ENCODE peak calls at places on chromosomes 12 and 14, in five cellular contexts. One of them, this sample, is unnamed.

GRCh38 chr12:25497021-25497420 is 56.1 kb downstream of the LMNTD1 start:
- DNase-seq in H1: no peak
- DNase-seq in mesendoderm: no peak
- DNase-seq in mesenchymal stem cell: no peak
- DNase-seq in H9: no peak
- DNase-seq in this sample: no peak

GRCh38 chr12:93982847-93983315 is 165.5 kb upstream of the PLXNC1 start:
- DNase-seq in mesenchymal stem cell: peak; percentile 87
- DNase-seq in H1: no peak
- DNase-seq in H9: no peak
- DNase-seq in mesendoderm: peak; percentile 54
- DNase-seq in this sample: no peak

GRCh38 chr12:46214668-46215429 is 54.0 kb downstream of the SLC38A1 start:
- DNase-seq in H9: no peak
- DNase-seq in mesenchymal stem cell: peak; percentile 38
- DNase-seq in H1: no peak
- DNase-seq in mesendoderm: no peak
- DNase-seq in this sample: no peak

GRCh38 chr14:68935761-68936209 is 43.3 kb downstream of the ACTN1 start:
- DNase-seq in H1: no peak
- DNase-seq in mesendoderm: peak; percentile 63
- DNase-seq in H9: no peak
- DNase-seq in mesenchymal stem cell: no peak
- DNase-seq in this sample: no peak

GRCh38 chr14:100826371-100827139 is 637 bp downstream of the MEG3 start:
- DNase-seq in mesenchymal stem cell: no peak
- DNase-seq in mesendoderm: no peak
- DNase-seq in H9: no peak
- DNase-seq in H1: no peak
- DNase-seq in this sample: no peak

GRCh38 chr12:119710374-119710773 is 42.4 kb downstream of the PRKAB1 start:
- DNase-seq in H1: no peak
- DNase-seq in mesenchymal stem cell: no peak
- DNase-seq in H9: no peak
- DNase-seq in mesendoderm: no peak
- DNase-seq in this sample: no peak

GRCh38 chr12:25197608-25198007 is 2.6 kb downstream of the ETFRF1 start:
- DNase-seq in H1: no peak
- DNase-seq in mesenchymal stem cell: no peak
- DNase-seq in mesendoderm: no peak
- DNase-seq in H9: no peak
- DNase-seq in this sample: no peak

GRCh38 chr12:2868986-2869385 is 8.0 kb downstream of the FOXM1 start:
- DNase-seq in H1: no peak
- DNase-seq in mesenchymal stem cell: peak; percentile 56
- DNase-seq in H9: no peak
- DNase-seq in mesendoderm: no peak
- DNase-seq in this sample: no peak

GRCh38 chr14:100623961-100624360 is 36.7 kb upstream of the BEGAIN start:
- DNase-seq in mesenchymal stem cell: no peak
- DNase-seq in H1: no peak
- DNase-seq in H9: no peak
- DNase-seq in mesendoderm: no peak
- DNase-seq in this sample: no peak

GRCh38 chr12:106906715-106907114 is 49.0 kb upstream of the TMEM263 start:
- DNase-seq in mesendoderm: no peak
- DNase-seq in H9: no peak
- DNase-seq in mesenchymal stem cell: no peak
- DNase-seq in H1: no peak
- DNase-seq in this sample: no peak

GRCh38 chr12:103779410-103780092 is 61.5 kb downstream of the NT5DC3 start:
- DNase-seq in mesenchymal stem cell: peak; percentile 32
- DNase-seq in H1: no peak
- DNase-seq in H9: no peak
- DNase-seq in mesendoderm: peak; percentile 79
- DNase-seq in this sample: no peak

GRCh38 chr12:39077226-39077625 is 171.8 kb upstream of the CPNE8 start:
- DNase-seq in H1: no peak
- DNase-seq in H9: no peak
- DNase-seq in mesendoderm: no peak
- DNase-seq in mesenchymal stem cell: no peak
- DNase-seq in this sample: no peak

GRCh38 chr14:39956372-39956771 is 524.1 kb upstream of the FBXO33 start:
- DNase-seq in mesenchymal stem cell: no peak
- DNase-seq in H9: no peak
- DNase-seq in mesendoderm: no peak
- DNase-seq in H1: no peak
- DNase-seq in this sample: no peak

GRCh38 chr12:58896278-58896677 is 24.0 kb downstream of the LRIG3 start:
- DNase-seq in mesenchymal stem cell: no peak
- DNase-seq in H1: no peak
- DNase-seq in H9: no peak
- DNase-seq in mesendoderm: no peak
- DNase-seq in this sample: no peak

GRCh38 chr12:128047266-128048060 is 219.5 kb upstream of the TMEM132C start:
- DNase-seq in mesendoderm: no peak
- DNase-seq in H1: no peak
- DNase-seq in mesenchymal stem cell: no peak
- DNase-seq in H9: no peak
- DNase-seq in this sample: no peak

GRCh38 chr14:77151245-77151644 is 9.7 kb upstream of the ZDHHC22 start:
- DNase-seq in H1: peak; percentile 84
- DNase-seq in H9: peak; percentile 62
- DNase-seq in mesenchymal stem cell: peak; percentile 14
- DNase-seq in mesendoderm: peak; percentile 53
- DNase-seq in this sample: peak; percentile 20

GRCh38 chr14:61609885-61610284 is 85.4 kb upstream of the HIF1A start:
- DNase-seq in H9: no peak
- DNase-seq in H1: no peak
- DNase-seq in mesenchymal stem cell: peak; percentile 84
- DNase-seq in mesendoderm: no peak
- DNase-seq in this sample: no peak
- H2BK15ac ChIP-seq in H9: no peak overlapping the region
- H2BK15ac ChIP-seq in H1: no peak overlapping the region
- H2BK15ac ChIP-seq in mesenchymal stem cell: no peak overlapping the region
- H2BK15ac ChIP-seq in mesendoderm: no peak overlapping the region
- H2BK15ac ChIP-seq in this sample: no peak overlapping the region

GRCh38 chr12:27566159-27566558 is 42.2 kb downstream of the PPFIBP1 start:
- DNase-seq in H1: no peak
- DNase-seq in mesenchymal stem cell: no peak
- DNase-seq in H9: no peak
- DNase-seq in mesendoderm: no peak
- DNase-seq in this sample: no peak
- H3K4me1 ChIP-seq in H1: no peaks in the 10 kb centered on the region
- H3K4me1 ChIP-seq in mesenchymal stem cell: peaks cover 6% of the 10 kb centered on the region
- H3K4me1 ChIP-seq in H9: no peaks in the 10 kb centered on the region
- H3K4me1 ChIP-seq in mesendoderm: no peaks in the 10 kb centered on the region
- H3K4me1 ChIP-seq in this sample: peaks cover 8% of the 10 kb centered on the region

DNA sequence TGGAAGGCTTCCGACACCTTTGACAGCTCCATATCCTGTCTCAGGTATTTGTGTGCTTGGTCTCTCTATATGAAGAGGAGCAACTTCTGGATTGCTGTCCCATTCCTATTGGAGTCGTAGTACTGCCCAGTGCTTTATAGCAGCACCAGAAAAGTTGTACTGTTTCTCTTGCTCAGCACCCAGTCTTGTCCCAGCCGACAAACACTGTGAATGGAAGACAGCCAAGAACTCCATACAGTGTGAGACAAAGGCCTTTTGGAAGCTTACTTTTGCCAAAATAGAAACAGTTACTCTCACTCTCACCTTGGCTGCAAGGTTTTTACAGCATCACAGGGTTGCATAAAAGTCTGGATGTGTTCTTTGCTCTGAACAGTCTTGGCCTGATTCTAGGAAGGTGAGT is 105.3 kb downstream of the TGFB3 start:
- DNase-seq in mesenchymal stem cell: no peak
- DNase-seq in mesendoderm: no peak
- DNase-seq in H1: no peak
- DNase-seq in H9: no peak
- DNase-seq in this sample: no peak
- H2BK15ac ChIP-seq in mesenchymal stem cell: no peak overlapping the region
- H2BK15ac ChIP-seq in mesendoderm: no peak overlapping the region
- H2BK15ac ChIP-seq in H1: no peak overlapping the region
- H2BK15ac ChIP-seq in H9: no peak overlapping the region
- H2BK15ac ChIP-seq in this sample: no peak overlapping the region

GRCh38 chr12:124504273-124505000 is 63.0 kb downstream of the NCOR2 start:
- DNase-seq in H1: no peak
- DNase-seq in mesendoderm: peak; percentile 74
- DNase-seq in H9: no peak
- DNase-seq in mesenchymal stem cell: peak; percentile 55
- DNase-seq in this sample: no peak

GRCh38 chr12:124506832-124507153 is 60.6 kb downstream of the NCOR2 start:
- DNase-seq in H9: no peak
- DNase-seq in mesenchymal stem cell: no peak
- DNase-seq in mesendoderm: no peak
- DNase-seq in H1: no peak
- DNase-seq in this sample: no peak

GRCh38 chr12:124507188-124508109 is 60.0 kb downstream of the NCOR2 start:
- DNase-seq in H1: no peak
- DNase-seq in H9: no peak
- DNase-seq in mesenchymal stem cell: peak; percentile 89
- DNase-seq in mesendoderm: no peak
- DNase-seq in this sample: no peak

GRCh38 chr12:124505001-124505818 is 62.2 kb downstream of the NCOR2 start:
- DNase-seq in H9: no peak
- DNase-seq in mesenchymal stem cell: no peak
- DNase-seq in H1: no peak
- DNase-seq in mesendoderm: no peak
- DNase-seq in this sample: no peak

GRCh38 chr12:124506145-124506831 is 61.1 kb downstream of the NCOR2 start:
- DNase-seq in mesendoderm: peak; percentile 41
- DNase-seq in mesenchymal stem cell: peak; percentile 84
- DNase-seq in H1: no peak
- DNase-seq in H9: peak; percentile 52
- DNase-seq in this sample: no peak
- H3K4me1 ChIP-seq in mesendoderm: peaks cover 13% of the 10 kb centered on the region
- H3K4me1 ChIP-seq in mesenchymal stem cell: peaks cover 89% of the 10 kb centered on the region
- H3K4me1 ChIP-seq in H1: peaks cover 79% of the 10 kb centered on the region
- H3K4me1 ChIP-seq in H9: peaks cover 5% of the 10 kb centered on the region
- H3K4me1 ChIP-seq in this sample: peaks cover 55% of the 10 kb centered on the region

DNA sequence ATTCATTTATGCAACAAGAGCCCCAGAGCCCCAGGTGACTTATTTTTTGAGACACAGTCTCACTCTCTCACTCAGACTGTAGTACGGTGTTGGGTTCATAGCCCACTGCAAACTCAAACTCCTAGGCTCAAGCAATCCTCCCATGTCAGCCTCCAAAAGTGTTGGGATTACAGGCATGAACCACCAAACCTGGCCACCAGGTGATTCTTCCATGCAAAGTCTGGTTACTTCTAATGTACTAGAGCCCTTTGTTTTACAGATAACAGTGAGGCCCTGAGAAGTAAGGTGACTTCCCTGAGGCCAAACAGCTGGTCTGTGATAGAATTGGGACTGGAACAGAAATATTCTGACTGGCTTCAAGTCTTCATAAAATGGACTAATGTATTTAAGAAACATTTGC is 10.0 kb upstream of the KCNK10 start:
- DNase-seq in mesenchymal stem cell: no peak
- DNase-seq in mesendoderm: peak; percentile 10
- DNase-seq in H9: no peak
- DNase-seq in H1: no peak
- DNase-seq in this sample: no peak
- H2BK15ac ChIP-seq in mesenchymal stem cell: no peak overlapping the region
- H2BK15ac ChIP-seq in mesendoderm: no peak overlapping the region
- H2BK15ac ChIP-seq in H9: no peak overlapping the region
- H2BK15ac ChIP-seq in H1: no peak overlapping the region
- H2BK15ac ChIP-seq in this sample: no peak overlapping the region

GRCh38 chr14:70708717-70709570 is 67.2 kb downstream of the TTC9 start:
- DNase-seq in H1: peak; percentile 55
- DNase-seq in mesenchymal stem cell: no peak
- DNase-seq in mesendoderm: peak; percentile 86
- DNase-seq in H9: peak; percentile 83
- DNase-seq in this sample: no peak
- H3K4me1 ChIP-seq in H1: peaks cover 42% of the 10 kb centered on the region
- H3K4me1 ChIP-seq in mesenchymal stem cell: peaks cover 11% of the 10 kb centered on the region
- H3K4me1 ChIP-seq in mesendoderm: peaks cover 16% of the 10 kb centered on the region
- H3K4me1 ChIP-seq in H9: peaks cover 29% of the 10 kb centered on the region
- H3K4me1 ChIP-seq in this sample: no peaks in the 10 kb centered on the region

GRCh38 chr12:52907092-52907810 is 2.4 kb upstream of the KRT8 start:
- DNase-seq in H1: no peak
- DNase-seq in mesendoderm: peak; percentile 84
- DNase-seq in H9: peak; percentile 65
- DNase-seq in mesenchymal stem cell: peak; percentile 68
- DNase-seq in this sample: no peak
- H2BK15ac ChIP-seq in H1: peak overlapping the region; percentile 89
- H2BK15ac ChIP-seq in mesendoderm: no peak overlapping the region
- H2BK15ac ChIP-seq in H9: no peak overlapping the region
- H2BK15ac ChIP-seq in mesenchymal stem cell: peak overlapping the region; percentile 26
- H2BK15ac ChIP-seq in this sample: peak overlapping the region; percentile 77

GRCh38 chr14:89243286-89243685 is 173.7 kb downstream of the FOXN3 start:
- DNase-seq in mesenchymal stem cell: no peak
- DNase-seq in H1: no peak
- DNase-seq in H9: no peak
- DNase-seq in mesendoderm: no peak
- DNase-seq in this sample: no peak

GRCh38 chr14:89242871-89243270 is 174.2 kb downstream of the FOXN3 start:
- DNase-seq in H9: no peak
- DNase-seq in mesenchymal stem cell: no peak
- DNase-seq in H1: no peak
- DNase-seq in mesendoderm: peak; percentile 55
- DNase-seq in this sample: no peak

GRCh38 chr14:89243765-89244164 is 173.3 kb downstream of the FOXN3 start:
- DNase-seq in H1: no peak
- DNase-seq in mesenchymal stem cell: no peak
- DNase-seq in H9: no peak
- DNase-seq in mesendoderm: no peak
- DNase-seq in this sample: no peak

GRCh38 chr14:89241265-89241664 is 175.8 kb downstream of the FOXN3 start:
- DNase-seq in H1: no peak
- DNase-seq in mesendoderm: no peak
- DNase-seq in mesenchymal stem cell: no peak
- DNase-seq in H9: no peak
- DNase-seq in this sample: no peak

DNA sequence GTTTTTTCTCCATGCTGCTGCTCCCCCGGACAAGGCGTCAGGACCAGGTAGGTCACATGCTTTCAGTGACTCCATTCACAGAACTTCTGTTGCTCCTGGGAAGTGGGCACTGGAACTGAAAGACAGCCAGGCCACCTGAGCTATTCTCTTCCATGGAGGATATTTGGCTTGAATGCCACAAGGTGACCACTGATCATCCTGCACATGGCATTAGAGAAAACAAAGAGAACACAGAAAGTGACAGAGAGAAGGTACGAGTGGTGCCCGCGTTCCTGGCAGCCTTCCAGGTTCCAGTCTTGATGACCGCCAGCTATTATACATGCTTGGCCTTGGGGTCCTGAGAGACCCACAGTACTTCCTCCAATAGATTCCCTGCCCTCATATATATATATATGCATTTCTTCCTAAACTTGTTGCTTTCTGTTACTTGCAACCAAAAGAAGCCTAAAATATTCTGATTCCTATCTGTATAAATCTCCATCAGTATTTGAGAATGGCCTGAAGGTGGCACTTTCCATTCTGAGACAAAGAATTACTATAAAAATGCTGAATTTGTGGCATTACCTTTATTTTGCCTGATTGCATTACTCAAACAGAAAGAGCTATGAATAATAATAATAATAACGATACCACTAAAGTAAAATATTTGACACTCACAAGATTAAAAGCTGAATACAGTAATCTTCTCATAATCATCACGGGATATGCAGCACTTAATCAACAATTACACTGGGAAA is 174.9 kb downstream of the FOXN3 start:
- DNase-seq in H9: no peak
- DNase-seq in mesenchymal stem cell: no peak
- DNase-seq in H1: no peak
- DNase-seq in mesendoderm: no peak
- DNase-seq in this sample: no peak
- H3K4me1 ChIP-seq in H9: peaks cover 16% of the 10 kb centered on the region
- H3K4me1 ChIP-seq in mesenchymal stem cell: peaks cover 4% of the 10 kb centered on the region
- H3K4me1 ChIP-seq in H1: peaks cover 17% of the 10 kb centered on the region
- H3K4me1 ChIP-seq in mesendoderm: peaks cover 17% of the 10 kb centered on the region
- H3K4me1 ChIP-seq in this sample: peaks cover 5% of the 10 kb centered on the region

This sample was measured in neuronal stem cell.